ENCODE peak calls at places on chromosomes 4 and X, in seven cellular contexts. One of them, this sample, is unnamed.

GRCh38 chr4:91366561-91366960 is 937.2 kb upstream of the GRID2 start:
- DNase-seq in HepG2: no peak
- DNase-seq in SK-N-SH: no peak
- DNase-seq in GM23338: no peak
- DNase-seq in K562: no peak
- DNase-seq in GM12878: no peak
- DNase-seq in Panc1: no peak
- DNase-seq in this sample: no peak

GRCh38 chrX:102339312-102340298 is 92.6 kb downstream of the NXF2 start:
- DNase-seq in Panc1: no peak
- DNase-seq in HepG2: no peak
- DNase-seq in GM12878: no peak
- DNase-seq in GM23338: peak; percentile 49
- DNase-seq in K562: no peak
- DNase-seq in SK-N-SH: no peak
- DNase-seq in this sample: no peak

GRCh38 chrX:153634832-153635231 is 12.2 kb upstream of the DUSP9 start:
- DNase-seq in GM12878: no peak
- DNase-seq in HepG2: no peak
- DNase-seq in GM23338: no peak
- DNase-seq in SK-N-SH: peak; percentile 12
- DNase-seq in Panc1: no peak
- DNase-seq in K562: no peak
- DNase-seq in this sample: no peak

GRCh38 chr4:187251896-187252295 is 528.2 kb upstream of the FAT1 start:
- DNase-seq in HepG2: no peak
- DNase-seq in GM23338: no peak
- DNase-seq in SK-N-SH: no peak
- DNase-seq in K562: no peak
- DNase-seq in Panc1: no peak
- DNase-seq in GM12878: no peak
- DNase-seq in this sample: no peak

GRCh38 chr4:5127556-5127955 is 76.3 kb downstream of the STK32B start:
- DNase-seq in K562: no peak
- DNase-seq in Panc1: no peak
- DNase-seq in GM12878: no peak
- DNase-seq in SK-N-SH: no peak
- DNase-seq in HepG2: no peak
- DNase-seq in GM23338: no peak
- DNase-seq in this sample: no peak

GRCh38 chr4:81930506-81931238 is 443.1 kb downstream of the HNRNPD start:
- DNase-seq in GM12878: no peak
- DNase-seq in K562: no peak
- DNase-seq in SK-N-SH: no peak
- DNase-seq in HepG2: no peak
- DNase-seq in Panc1: no peak
- DNase-seq in GM23338: no peak
- DNase-seq in this sample: no peak

GRCh38 chr4:13340672-13341071 is 143.5 kb downstream of the RAB28 start:
- DNase-seq in GM12878: no peak
- DNase-seq in Panc1: no peak
- DNase-seq in SK-N-SH: no peak
- DNase-seq in GM23338: no peak
- DNase-seq in HepG2: peak; percentile 27
- DNase-seq in K562: no peak
- DNase-seq in this sample: no peak

GRCh38 chr4:104017213-104017612 is 297.4 kb upstream of the TACR3 start:
- DNase-seq in GM12878: no peak
- DNase-seq in HepG2: no peak
- DNase-seq in GM23338: no peak
- DNase-seq in K562: no peak
- DNase-seq in Panc1: no peak
- DNase-seq in SK-N-SH: no peak
- DNase-seq in this sample: no peak

GRCh38 chr4:169268951-169269781 is 1.6 kb downstream of the SH3RF1 start:
- DNase-seq in GM23338: no peak
- DNase-seq in SK-N-SH: no peak
- DNase-seq in GM12878: no peak
- DNase-seq in HepG2: peak; percentile 75
- DNase-seq in Panc1: no peak
- DNase-seq in K562: no peak
- DNase-seq in this sample: peak; percentile 50

GRCh38 chr4:7607156-7607910 is 172.6 kb upstream of the PSAPL1 start:
- DNase-seq in HepG2: no peak
- DNase-seq in Panc1: no peak
- DNase-seq in GM12878: no peak
- DNase-seq in GM23338: no peak
- DNase-seq in SK-N-SH: no peak
- DNase-seq in K562: no peak
- DNase-seq in this sample: no peak

GRCh38 chr4:157806176-157806575 is 366.6 kb downstream of the GASK1B start:
- DNase-seq in Panc1: no peak
- DNase-seq in GM12878: no peak
- DNase-seq in GM23338: no peak
- DNase-seq in HepG2: no peak
- DNase-seq in SK-N-SH: no peak
- DNase-seq in K562: no peak
- DNase-seq in this sample: no peak

GRCh38 chr4:169611991-169612868 is at the start of gene NEK1:
- DNase-seq in GM23338: peak; percentile 96
- DNase-seq in GM12878: peak; percentile 62
- DNase-seq in HepG2: peak; percentile 72
- DNase-seq in K562: peak; percentile 88
- DNase-seq in Panc1: peak; percentile 43
- DNase-seq in SK-N-SH: peak; percentile 94
- DNase-seq in this sample: peak; percentile 60

GRCh38 chr4:184384056-184384809 is 90.1 kb downstream of the IRF2 start:
- DNase-seq in GM12878: peak; percentile 92
- DNase-seq in GM23338: peak; percentile 26
- DNase-seq in HepG2: peak; percentile 86
- DNase-seq in Panc1: peak; percentile 2
- DNase-seq in K562: no peak
- DNase-seq in SK-N-SH: no peak
- DNase-seq in this sample: peak; percentile 30

GRCh38 chrX:8760021-8760420 is 28.1 kb upstream of the ANOS1 start:
- DNase-seq in GM23338: no peak
- DNase-seq in K562: no peak
- DNase-seq in SK-N-SH: no peak
- DNase-seq in HepG2: no peak
- DNase-seq in GM12878: no peak
- DNase-seq in Panc1: no peak
- DNase-seq in this sample: no peak

GRCh38 chr4:163157157-163157556 is 9.5 kb downstream of the NAF1 start:
- DNase-seq in Panc1: no peak
- DNase-seq in SK-N-SH: no peak
- DNase-seq in HepG2: no peak
- DNase-seq in K562: no peak
- DNase-seq in GM23338: no peak
- DNase-seq in GM12878: no peak
- DNase-seq in this sample: no peak

GRCh38 chr4:6229095-6229494 is 28.7 kb upstream of the JAKMIP1 start:
- DNase-seq in Panc1: no peak
- DNase-seq in GM23338: no peak
- DNase-seq in HepG2: no peak
- DNase-seq in K562: no peak
- DNase-seq in GM12878: no peak
- DNase-seq in SK-N-SH: peak; percentile 87
- DNase-seq in this sample: no peak

GRCh38 chr4:113476800-113477199 is 284.7 kb downstream of the CAMK2D start:
- DNase-seq in HepG2: no peak
- DNase-seq in GM12878: no peak
- DNase-seq in K562: no peak
- DNase-seq in GM23338: no peak
- DNase-seq in Panc1: no peak
- DNase-seq in SK-N-SH: no peak
- DNase-seq in this sample: no peak

GRCh38 chrX:153864561-153865320 is 21.2 kb downstream of the L1CAM start:
- DNase-seq in GM12878: no peak
- DNase-seq in Panc1: no peak
- DNase-seq in HepG2: no peak
- DNase-seq in SK-N-SH: peak; percentile 19
- DNase-seq in K562: no peak
- DNase-seq in GM23338: no peak
- DNase-seq in this sample: no peak

GRCh38 chr4:41296995-41297394 is 40.3 kb downstream of the UCHL1 start:
- DNase-seq in K562: no peak
- DNase-seq in GM12878: no peak
- DNase-seq in GM23338: no peak
- DNase-seq in HepG2: no peak
- DNase-seq in Panc1: no peak
- DNase-seq in SK-N-SH: no peak
- DNase-seq in this sample: no peak
- TF ChIP-seq REST in K562: no peak
- TF ChIP-seq REST in GM12878: no peak
- TF ChIP-seq REST in GM23338: no peak
- TF ChIP-seq REST in HepG2: no peak
- TF ChIP-seq REST in Panc1: no peak
- TF ChIP-seq REST in SK-N-SH: no peak
- TF ChIP-seq REST in this sample: no peak

GRCh38 chr4:118761387-118762016 is 74.4 kb downstream of the SEC24D start:
- DNase-seq in HepG2: no peak
- DNase-seq in GM23338: no peak
- DNase-seq in SK-N-SH: no peak
- DNase-seq in K562: no peak
- DNase-seq in GM12878: no peak
- DNase-seq in Panc1: no peak
- DNase-seq in this sample: no peak

GRCh38 chr4:118762146-118762545 is 73.8 kb downstream of the SEC24D start:
- DNase-seq in Panc1: no peak
- DNase-seq in K562: no peak
- DNase-seq in HepG2: no peak
- DNase-seq in GM12878: no peak
- DNase-seq in SK-N-SH: peak; percentile 25
- DNase-seq in GM23338: no peak
- DNase-seq in this sample: no peak

GRCh38 chr4:118760493-118760892 is 75.3 kb downstream of the METTL14 start:
- DNase-seq in GM23338: no peak
- DNase-seq in SK-N-SH: no peak
- DNase-seq in GM12878: peak; percentile 25
- DNase-seq in K562: no peak
- DNase-seq in HepG2: no peak
- DNase-seq in Panc1: no peak
- DNase-seq in this sample: no peak

GRCh38 chr4:118765399-118765798 is 70.5 kb downstream of the SEC24D start:
- DNase-seq in HepG2: no peak
- DNase-seq in K562: peak; percentile 64
- DNase-seq in GM23338: no peak
- DNase-seq in Panc1: peak; percentile 18
- DNase-seq in SK-N-SH: no peak
- DNase-seq in GM12878: no peak
- DNase-seq in this sample: no peak

GRCh38 chr4:118762753-118763477 is 73.0 kb downstream of the SEC24D start:
- DNase-seq in SK-N-SH: no peak
- DNase-seq in GM23338: no peak
- DNase-seq in HepG2: no peak
- DNase-seq in GM12878: no peak
- DNase-seq in K562: no peak
- DNase-seq in Panc1: no peak
- DNase-seq in this sample: no peak
- TF ChIP-seq POLR2AphosphoS5 in SK-N-SH: no peak
- TF ChIP-seq POLR2AphosphoS5 in GM23338: no peak
- TF ChIP-seq POLR2AphosphoS5 in HepG2: no peak
- TF ChIP-seq POLR2AphosphoS5 in GM12878: no peak
- TF ChIP-seq POLR2AphosphoS5 in K562: no peak
- TF ChIP-seq POLR2AphosphoS5 in Panc1: no peak
- TF ChIP-seq POLR2AphosphoS5 in this sample: no peak

DNA sequence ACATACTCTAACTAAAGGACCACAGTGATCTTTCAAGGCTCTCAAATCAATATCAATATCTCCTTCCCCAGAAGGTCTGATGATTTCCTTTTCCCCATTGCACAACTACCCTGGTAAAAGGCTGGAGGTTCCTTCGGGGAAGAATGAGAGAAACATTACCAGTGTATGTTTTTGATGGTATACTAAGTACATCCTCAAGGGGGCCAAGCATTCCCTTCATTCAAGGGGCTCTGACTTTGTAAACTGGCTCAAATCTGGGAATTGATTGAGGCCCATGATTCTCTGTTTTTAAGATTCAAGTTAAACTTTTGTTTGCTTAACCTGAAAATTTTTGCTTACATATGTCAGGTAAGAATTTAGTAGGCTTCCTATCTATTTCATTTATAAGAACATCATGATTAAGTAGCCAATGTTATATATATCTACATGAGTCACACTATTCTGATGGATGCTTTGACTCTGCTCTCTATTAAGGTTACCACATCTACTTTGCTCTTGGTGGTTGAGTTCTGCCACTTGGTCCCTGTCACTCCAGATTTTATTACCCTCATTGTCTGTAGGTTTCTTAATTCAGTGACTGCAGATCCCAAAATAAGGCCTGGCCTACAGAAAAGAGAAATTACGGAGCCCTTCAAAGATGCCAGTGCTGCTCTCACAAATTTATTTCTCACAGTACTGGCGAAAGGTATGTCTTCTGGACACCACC is 16.4 kb upstream of the GUCY1B1 start:
- DNase-seq in SK-N-SH: no peak
- DNase-seq in HepG2: no peak
- DNase-seq in GM12878: no peak
- DNase-seq in GM23338: peak; percentile 56
- DNase-seq in K562: no peak
- DNase-seq in Panc1: no peak
- DNase-seq in this sample: no peak
- TF ChIP-seq CTCF in SK-N-SH: no peak
- TF ChIP-seq CTCF in HepG2: no peak
- TF ChIP-seq CTCF in GM12878: no peak
- TF ChIP-seq CTCF in GM23338: peak; percentile 38
- TF ChIP-seq CTCF in K562: no peak
- TF ChIP-seq CTCF in Panc1: no peak
- TF ChIP-seq CTCF in this sample: no peak

DNA sequence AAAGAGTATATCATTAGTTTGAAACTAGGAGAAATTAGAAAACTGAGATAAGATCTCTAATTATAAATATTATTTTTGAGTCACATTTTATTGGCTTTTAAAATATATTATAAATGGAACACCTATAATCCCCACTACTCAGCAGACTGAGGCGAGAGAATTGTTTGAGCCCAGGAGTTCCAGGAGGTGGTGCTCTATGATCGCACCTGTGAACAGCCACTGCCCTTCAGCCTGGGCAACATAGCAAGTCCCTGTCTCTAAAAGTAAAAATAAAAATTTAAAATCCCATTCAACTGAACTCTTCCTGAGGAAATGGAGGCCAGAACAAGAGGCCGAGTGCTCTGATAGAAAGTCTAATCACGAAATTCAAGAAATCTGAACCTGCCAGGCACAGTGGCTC is 6.3 kb upstream of the C4orf36 start:
- DNase-seq in GM23338: peak; percentile 48
- DNase-seq in GM12878: no peak
- DNase-seq in SK-N-SH: no peak
- DNase-seq in Panc1: no peak
- DNase-seq in HepG2: no peak
- DNase-seq in K562: no peak
- DNase-seq in this sample: no peak
- TF ChIP-seq REST in GM23338: no peak
- TF ChIP-seq REST in GM12878: no peak
- TF ChIP-seq REST in SK-N-SH: no peak
- TF ChIP-seq REST in Panc1: no peak
- TF ChIP-seq REST in HepG2: no peak
- TF ChIP-seq REST in K562: no peak
- TF ChIP-seq REST in this sample: no peak